ENCODE peak calls at places on chromosome X, in four cellular contexts. Q is activated naive CD4-positive, alpha-beta T cell; T is naive thymus-derived CD4-positive, alpha-beta T cell; C is pancreas. D is an unnamed sample.

GRCh38 chrX:7307720-7308119 is 159.8 kb upstream of the PUDP start:
- DNase-seq in Q (no peak), T (no peak), C (no peak), D (no peak)

GRCh38 chrX:105018865-105019264 is 201.6 kb downstream of the TEX13A start:
- DNase-seq in Q (no peak), T (no peak), C (no peak), D (no peak)

GRCh38 chrX:97155809-97156208 is 272.1 kb downstream of the RPA4 start:
- DNase-seq in Q (no peak), T (no peak), C (no peak), D (no peak)

GRCh38 chrX:8820910-8821527 is 19.8 kb upstream of the FAM9A start:
- DNase-seq in Q (no peak), T (no peak), C (no peak), D (no peak)

GRCh38 chrX:135974279-135974856 is 580 bp upstream of the MMGT1 start:
- DNase-seq in Q (peak), T (peak), C (peak), D (peak)

GRCh38 chrX:30864383-30864785 is 24.7 kb downstream of the TAB3 start:
- DNase-seq in Q (no peak), T (no peak), C (no peak), D (no peak)

GRCh38 chrX:39309721-39310152 is 508.5 kb downstream of the MID1IP1 start:
- DNase-seq in Q (peak), T (no peak), C (no peak), D (no peak)

GRCh38 chrX:136616987-136617685 is 30.8 kb upstream of the CD40LG start:
- DNase-seq in Q (no peak), T (no peak), C (no peak), D (no peak)

GRCh38 chrX:19373034-19373891 is 29.5 kb downstream of the PDHA1 start:
- DNase-seq in Q (no peak), T (no peak), C (no peak), D (no peak)

GRCh38 chrX:130772313-130773140 is 130.5 kb downstream of the ENOX2 start:
- DNase-seq in Q (no peak), T (no peak), C (no peak), D (no peak)

GRCh38 chrX:38285649-38286048 is 41.7 kb downstream of the RPGR start:
- DNase-seq in Q (no peak), T (no peak), C (no peak), D (no peak)

GRCh38 chrX:107429090-107429489 is 20.4 kb upstream of the FRMPD3 start:
- DNase-seq in Q (peak), T (no peak), C (peak), D (no peak)

GRCh38 chrX:124086411-124086810 is 124.9 kb downstream of the STAG2 start:
- DNase-seq in Q (no peak), T (no peak), C (no peak), D (no peak)

D was measured in lower lobe of right lung.